ENCODE peak calls at places on chromosomes 4 and X, in eight cellular contexts. One of them, this sample, is unnamed.

GRCh38 chrX:40755291-40756249 is 20.2 kb upstream of the MED14 start:
- DNase-seq in T-helper 9 cell: no peak
- DNase-seq in B cell: no peak
- DNase-seq in LoVo: no peak
- DNase-seq in mammary epithelial cell: no peak
- DNase-seq in right atrium auricular region: no peak
- DNase-seq in astrocyte of the cerebellum: no peak
- DNase-seq in naive thymus-derived CD4-positive, alpha-beta T cell: no peak
- DNase-seq in this sample: no peak

GRCh38 chr4:52091811-52092210 is 40.7 kb downstream of the SPATA18 start:
- DNase-seq in T-helper 9 cell: no peak
- DNase-seq in B cell: no peak
- DNase-seq in LoVo: no peak
- DNase-seq in mammary epithelial cell: no peak
- DNase-seq in right atrium auricular region: no peak
- DNase-seq in astrocyte of the cerebellum: no peak
- DNase-seq in naive thymus-derived CD4-positive, alpha-beta T cell: no peak
- DNase-seq in this sample: no peak

GRCh38 chr4:108166038-108166437 is 2.7 kb downstream of the LEF1 start:
- DNase-seq in T-helper 9 cell: peak
- DNase-seq in B cell: no peak
- DNase-seq in LoVo: no peak
- DNase-seq in mammary epithelial cell: no peak
- DNase-seq in right atrium auricular region: no peak
- DNase-seq in astrocyte of the cerebellum: no peak
- DNase-seq in naive thymus-derived CD4-positive, alpha-beta T cell: no peak
- DNase-seq in this sample: no peak

GRCh38 chr4:6942238-6942800 is 32.7 kb downstream of the TBC1D14 start:
- DNase-seq in T-helper 9 cell: peak
- DNase-seq in B cell: no peak
- DNase-seq in LoVo: no peak
- DNase-seq in mammary epithelial cell: peak
- DNase-seq in right atrium auricular region: no peak
- DNase-seq in astrocyte of the cerebellum: peak
- DNase-seq in naive thymus-derived CD4-positive, alpha-beta T cell: no peak
- DNase-seq in this sample: peak

GRCh38 chr4:124913237-124913636 is 200.7 kb upstream of the ANKRD50 start:
- DNase-seq in T-helper 9 cell: no peak
- DNase-seq in B cell: no peak
- DNase-seq in LoVo: no peak
- DNase-seq in mammary epithelial cell: no peak
- DNase-seq in right atrium auricular region: no peak
- DNase-seq in astrocyte of the cerebellum: no peak
- DNase-seq in naive thymus-derived CD4-positive, alpha-beta T cell: no peak
- DNase-seq in this sample: no peak

GRCh38 chr4:15232725-15233597 is 194.9 kb upstream of the C1QTNF7 start:
- DNase-seq in T-helper 9 cell: no peak
- DNase-seq in B cell: no peak
- DNase-seq in LoVo: no peak
- DNase-seq in mammary epithelial cell: peak
- DNase-seq in right atrium auricular region: no peak
- DNase-seq in astrocyte of the cerebellum: peak
- DNase-seq in naive thymus-derived CD4-positive, alpha-beta T cell: no peak
- DNase-seq in this sample: peak

GRCh38 chr4:124846306-124846705 is 133.8 kb upstream of the ANKRD50 start:
- DNase-seq in T-helper 9 cell: no peak
- DNase-seq in B cell: no peak
- DNase-seq in LoVo: no peak
- DNase-seq in mammary epithelial cell: peak
- DNase-seq in right atrium auricular region: no peak
- DNase-seq in astrocyte of the cerebellum: no peak
- DNase-seq in naive thymus-derived CD4-positive, alpha-beta T cell: no peak
- DNase-seq in this sample: no peak

GRCh38 chrX:130330706-130331105 is 9.0 kb upstream of the SLC25A14 start:
- DNase-seq in T-helper 9 cell: peak
- DNase-seq in B cell: peak
- DNase-seq in LoVo: peak
- DNase-seq in mammary epithelial cell: peak
- DNase-seq in right atrium auricular region: no peak
- DNase-seq in astrocyte of the cerebellum: no peak
- DNase-seq in naive thymus-derived CD4-positive, alpha-beta T cell: no peak
- DNase-seq in this sample: no peak

This sample was measured in brain pericyte.